ENCODE peak calls at places on chromosomes 5 and 9, in seven cellular contexts. One of them, this sample, is unnamed.

GRCh38 chr5:144386315-144386714 is 215.6 kb downstream of the KCTD16 start:
- DNase-seq in stimulated activated CD4-positive, alpha-beta T cell treated with anti-CD3 and anti-CD28 coated beads, TNF-alpha, amount 100 ng/mL, for 4 hours: no peak
- DNase-seq in AG10803: no peak
- DNase-seq in cardiac muscle cell: no peak
- DNase-seq in HuH-7: no peak
- DNase-seq in naive thymus-derived CD8-positive, alpha-beta T cell: no peak
- DNase-seq in glutamatergic neuron: no peak
- DNase-seq in this sample: no peak

GRCh38 chr5:139964266-139964993 is 78.7 kb downstream of the NRG2 start:
- DNase-seq in naive thymus-derived CD8-positive, alpha-beta T cell: no peak
- DNase-seq in stimulated activated CD4-positive, alpha-beta T cell treated with anti-CD3 and anti-CD28 coated beads, TNF-alpha, amount 100 ng/mL, for 4 hours: no peak
- DNase-seq in HuH-7: no peak
- DNase-seq in cardiac muscle cell: no peak
- DNase-seq in AG10803: no peak
- DNase-seq in glutamatergic neuron: no peak
- DNase-seq in this sample: no peak

GRCh38 chr9:128456613-128457061 is 831 bp downstream of the ODF2 start:
- DNase-seq in naive thymus-derived CD8-positive, alpha-beta T cell: peak
- DNase-seq in cardiac muscle cell: peak
- DNase-seq in stimulated activated CD4-positive, alpha-beta T cell treated with anti-CD3 and anti-CD28 coated beads, TNF-alpha, amount 100 ng/mL, for 4 hours: peak
- DNase-seq in AG10803: peak
- DNase-seq in glutamatergic neuron: peak
- DNase-seq in HuH-7: peak
- DNase-seq in this sample: peak

GRCh38 chr5:142277796-142278195 is 47.0 kb downstream of the SPRY4 start:
- DNase-seq in glutamatergic neuron: no peak
- DNase-seq in stimulated activated CD4-positive, alpha-beta T cell treated with anti-CD3 and anti-CD28 coated beads, TNF-alpha, amount 100 ng/mL, for 4 hours: no peak
- DNase-seq in AG10803: no peak
- DNase-seq in naive thymus-derived CD8-positive, alpha-beta T cell: no peak
- DNase-seq in cardiac muscle cell: no peak
- DNase-seq in HuH-7: no peak
- DNase-seq in this sample: no peak

GRCh38 chr5:33317271-33317670 is 123.5 kb upstream of the TARS1 start:
- DNase-seq in glutamatergic neuron: no peak
- DNase-seq in cardiac muscle cell: no peak
- DNase-seq in stimulated activated CD4-positive, alpha-beta T cell treated with anti-CD3 and anti-CD28 coated beads, TNF-alpha, amount 100 ng/mL, for 4 hours: no peak
- DNase-seq in AG10803: no peak
- DNase-seq in HuH-7: no peak
- DNase-seq in naive thymus-derived CD8-positive, alpha-beta T cell: no peak
- DNase-seq in this sample: no peak

GRCh38 chr9:101027733-101028345 is 688 bp upstream of the PLPPR1 start:
- DNase-seq in cardiac muscle cell: no peak
- DNase-seq in glutamatergic neuron: no peak
- DNase-seq in stimulated activated CD4-positive, alpha-beta T cell treated with anti-CD3 and anti-CD28 coated beads, TNF-alpha, amount 100 ng/mL, for 4 hours: no peak
- DNase-seq in naive thymus-derived CD8-positive, alpha-beta T cell: no peak
- DNase-seq in AG10803: no peak
- DNase-seq in HuH-7: no peak
- DNase-seq in this sample: no peak

GRCh38 chr5:100623719-100624118 is 88.5 kb downstream of the FAM174A start:
- DNase-seq in glutamatergic neuron: no peak
- DNase-seq in stimulated activated CD4-positive, alpha-beta T cell treated with anti-CD3 and anti-CD28 coated beads, TNF-alpha, amount 100 ng/mL, for 4 hours: no peak
- DNase-seq in AG10803: peak
- DNase-seq in naive thymus-derived CD8-positive, alpha-beta T cell: no peak
- DNase-seq in cardiac muscle cell: no peak
- DNase-seq in HuH-7: no peak
- DNase-seq in this sample: no peak

GRCh38 chr9:126696764-126697145 is 83.0 kb downstream of the LMX1B start:
- DNase-seq in naive thymus-derived CD8-positive, alpha-beta T cell: no peak
- DNase-seq in cardiac muscle cell: no peak
- DNase-seq in glutamatergic neuron: no peak
- DNase-seq in HuH-7: no peak
- DNase-seq in stimulated activated CD4-positive, alpha-beta T cell treated with anti-CD3 and anti-CD28 coated beads, TNF-alpha, amount 100 ng/mL, for 4 hours: no peak
- DNase-seq in AG10803: no peak
- DNase-seq in this sample: no peak

This sample was measured in activated gamma-delta T cell treated with Interleukin-2 at 50 U/mL for 16 hours.